ENCODE peak calls at places on chromosomes 2 and 18, in seven cellular contexts. One of them, this sample, is unnamed.

GRCh38 chr2:60070166-60070565 is 483.3 kb downstream of the BCL11A start:
- DNase-seq in left lobe of liver: no peak
- DNase-seq in H54: no peak
- DNase-seq in stimulated activated CD8-positive, alpha-beta memory T cell treated with anti-CD3 and anti-CD28 coated beads, Interleukin-2, amount 100 ng/mL, for 48 hours: no peak
- DNase-seq in activated CD8-positive, alpha-beta memory T cell treated with anti-CD3 and anti-CD28 coated beads, Interleukin-2, amount 50 U/mL, for 48 hours: no peak
- DNase-seq in lower leg skin: no peak
- DNase-seq in activated CD4-positive, CD25-positive, alpha-beta regulatory T cell treated with anti-CD3 and anti-CD28 coated beads, Interleukin-2, amount 50 U/mL, for 72 hours: no peak
- DNase-seq in this sample: no peak

GRCh38 chr2:143575340-143575739 is 446.1 kb downstream of the ARHGAP15 start:
- DNase-seq in left lobe of liver: no peak
- DNase-seq in H54: no peak
- DNase-seq in stimulated activated CD8-positive, alpha-beta memory T cell treated with anti-CD3 and anti-CD28 coated beads, Interleukin-2, amount 100 ng/mL, for 48 hours: no peak
- DNase-seq in activated CD8-positive, alpha-beta memory T cell treated with anti-CD3 and anti-CD28 coated beads, Interleukin-2, amount 50 U/mL, for 48 hours: no peak
- DNase-seq in lower leg skin: no peak
- DNase-seq in activated CD4-positive, CD25-positive, alpha-beta regulatory T cell treated with anti-CD3 and anti-CD28 coated beads, Interleukin-2, amount 50 U/mL, for 72 hours: no peak
- DNase-seq in this sample: no peak

GRCh38 chr2:101435011-101435862 is 39.7 kb downstream of the RFX8 start:
- DNase-seq in left lobe of liver: no peak
- DNase-seq in H54: no peak
- DNase-seq in stimulated activated CD8-positive, alpha-beta memory T cell treated with anti-CD3 and anti-CD28 coated beads, Interleukin-2, amount 100 ng/mL, for 48 hours: no peak
- DNase-seq in activated CD8-positive, alpha-beta memory T cell treated with anti-CD3 and anti-CD28 coated beads, Interleukin-2, amount 50 U/mL, for 48 hours: no peak
- DNase-seq in lower leg skin: no peak
- DNase-seq in activated CD4-positive, CD25-positive, alpha-beta regulatory T cell treated with anti-CD3 and anti-CD28 coated beads, Interleukin-2, amount 50 U/mL, for 72 hours: no peak
- DNase-seq in this sample: peak; percentile 86

GRCh38 chr2:132633635-132634034 is 36.4 kb downstream of the LYPD1 start:
- DNase-seq in left lobe of liver: no peak
- DNase-seq in H54: no peak
- DNase-seq in stimulated activated CD8-positive, alpha-beta memory T cell treated with anti-CD3 and anti-CD28 coated beads, Interleukin-2, amount 100 ng/mL, for 48 hours: no peak
- DNase-seq in activated CD8-positive, alpha-beta memory T cell treated with anti-CD3 and anti-CD28 coated beads, Interleukin-2, amount 50 U/mL, for 48 hours: no peak
- DNase-seq in lower leg skin: no peak
- DNase-seq in activated CD4-positive, CD25-positive, alpha-beta regulatory T cell treated with anti-CD3 and anti-CD28 coated beads, Interleukin-2, amount 50 U/mL, for 72 hours: no peak
- DNase-seq in this sample: no peak

GRCh38 chr18:54749291-54749690 is 79.0 kb upstream of the RAB27B start:
- DNase-seq in left lobe of liver: no peak
- DNase-seq in H54: no peak
- DNase-seq in stimulated activated CD8-positive, alpha-beta memory T cell treated with anti-CD3 and anti-CD28 coated beads, Interleukin-2, amount 100 ng/mL, for 48 hours: no peak
- DNase-seq in activated CD8-positive, alpha-beta memory T cell treated with anti-CD3 and anti-CD28 coated beads, Interleukin-2, amount 50 U/mL, for 48 hours: no peak
- DNase-seq in lower leg skin: no peak
- DNase-seq in activated CD4-positive, CD25-positive, alpha-beta regulatory T cell treated with anti-CD3 and anti-CD28 coated beads, Interleukin-2, amount 50 U/mL, for 72 hours: no peak
- DNase-seq in this sample: no peak

GRCh38 chr2:234240917-234241316 is 190.4 kb downstream of the SPP2 start:
- DNase-seq in left lobe of liver: no peak
- DNase-seq in H54: peak; percentile 64
- DNase-seq in stimulated activated CD8-positive, alpha-beta memory T cell treated with anti-CD3 and anti-CD28 coated beads, Interleukin-2, amount 100 ng/mL, for 48 hours: no peak
- DNase-seq in activated CD8-positive, alpha-beta memory T cell treated with anti-CD3 and anti-CD28 coated beads, Interleukin-2, amount 50 U/mL, for 48 hours: no peak
- DNase-seq in lower leg skin: no peak
- DNase-seq in activated CD4-positive, CD25-positive, alpha-beta regulatory T cell treated with anti-CD3 and anti-CD28 coated beads, Interleukin-2, amount 50 U/mL, for 72 hours: no peak
- DNase-seq in this sample: no peak

GRCh38 chr18:55910328-55910727 is 322.3 kb upstream of the TCF4 start:
- DNase-seq in left lobe of liver: no peak
- DNase-seq in H54: no peak
- DNase-seq in stimulated activated CD8-positive, alpha-beta memory T cell treated with anti-CD3 and anti-CD28 coated beads, Interleukin-2, amount 100 ng/mL, for 48 hours: no peak
- DNase-seq in activated CD8-positive, alpha-beta memory T cell treated with anti-CD3 and anti-CD28 coated beads, Interleukin-2, amount 50 U/mL, for 48 hours: no peak
- DNase-seq in lower leg skin: no peak
- DNase-seq in activated CD4-positive, CD25-positive, alpha-beta regulatory T cell treated with anti-CD3 and anti-CD28 coated beads, Interleukin-2, amount 50 U/mL, for 72 hours: no peak
- DNase-seq in this sample: no peak

GRCh38 chr2:171436307-171436706 is 2.3 kb downstream of the DCAF17 start:
- DNase-seq in left lobe of liver: no peak
- DNase-seq in H54: peak; percentile 19
- DNase-seq in stimulated activated CD8-positive, alpha-beta memory T cell treated with anti-CD3 and anti-CD28 coated beads, Interleukin-2, amount 100 ng/mL, for 48 hours: no peak
- DNase-seq in activated CD8-positive, alpha-beta memory T cell treated with anti-CD3 and anti-CD28 coated beads, Interleukin-2, amount 50 U/mL, for 48 hours: no peak
- DNase-seq in lower leg skin: no peak
- DNase-seq in activated CD4-positive, CD25-positive, alpha-beta regulatory T cell treated with anti-CD3 and anti-CD28 coated beads, Interleukin-2, amount 50 U/mL, for 72 hours: no peak
- DNase-seq in this sample: no peak